ENCODE peak calls at places on chromosomes 2 and 18, in nine cellular contexts. B is gastrocnemius medialis, W is ovary, Z is IMR-90, Y is esophagus muscularis mucosa, X is stomach, K is prostate gland, N is A549, A is endothelial cell of umbilical vein. L is an unnamed sample.
A peak's percentile ranks its signal among the peaks of the same experiment; 100 is the strongest.

GRCh38 chr2:241608881-241609280 is 28.1 kb downstream of the THAP4 start:
- DNase-seq in B (no peak), W (no peak), Z (no peak), Y (no peak), X (no peak), K (no peak), N (no peak), A (no peak), L (no peak)

GRCh38 chr2:8927510-8928456 is 75.7 kb downstream of the MBOAT2 start:
- DNase-seq in B (no peak), W (no peak), Z (no peak), Y (no peak), X (no peak), K (no peak), N (no peak), A (no peak), L (peak; percentile 90)

GRCh38 chr2:218448934-218449333 is 30.0 kb downstream of the VIL1 start:
- DNase-seq in B (no peak), W (no peak), Z (peak; percentile 45), Y (no peak), X (no peak), K (no peak), N (peak; percentile 44), A (peak; percentile 56), L (no peak)

GRCh38 chr2:33168425-33168824 is 221.7 kb downstream of the LTBP1 start:
- DNase-seq in B (no peak), W (no peak), Z (no peak), Y (no peak), X (no peak), K (no peak), N (no peak), A (no peak), L (no peak)

GRCh38 chr2:24454258-24454657 is 36.8 kb upstream of the NCOA1 start:
- DNase-seq in B (no peak), W (no peak), Z (peak; percentile 17), Y (no peak), X (no peak), K (no peak), N (no peak), A (no peak), L (no peak)

GRCh38 chr18:11516988-11517630 is 92.3 kb upstream of the SLC35G4 start:
- DNase-seq in B (no peak), W (no peak), Z (no peak), Y (no peak), X (no peak), K (no peak), N (no peak), A (no peak), L (no peak)

GRCh38 chr2:16628316-16628715 is 37.3 kb downstream of the CYRIA start:
- DNase-seq in B (no peak), W (no peak), Z (peak; percentile 31), Y (no peak), X (no peak), K (no peak), N (no peak), A (no peak), L (no peak)

GRCh38 chr2:102055346-102055975 is 63.7 kb downstream of the IL1R2 start:
- DNase-seq in B (no peak), W (no peak), Z (peak; percentile 60), Y (peak; percentile 86), X (no peak), K (no peak), N (no peak), A (peak; percentile 25), L (no peak)

GRCh38 chr18:50193796-50194622 is 938 bp downstream of the MYO5B start:
- DNase-seq in B (no peak), W (no peak), Z (no peak), Y (no peak), X (peak; percentile 36), K (no peak), N (no peak), A (no peak), L (no peak)

GRCh38 chr18:50571606-50572005 is 11.7 kb downstream of the MAPK4 start:
- DNase-seq in B (no peak), W (no peak), Z (no peak), Y (no peak), X (no peak), K (no peak), N (no peak), A (no peak), L (no peak)

GRCh38 chr2:61114147-61114546 is 47.8 kb upstream of the C2orf74 start:
- DNase-seq in B (no peak), W (no peak), Z (no peak), Y (no peak), X (no peak), K (no peak), N (no peak), A (no peak), L (no peak)

GRCh38 chr2:65349863-65350262 is 82.5 kb downstream of the SPRED2 start:
- DNase-seq in B (peak; percentile 24), W (peak; percentile 77), Z (peak; percentile 86), Y (peak; percentile 92), X (peak; percentile 69), K (peak; percentile 28), N (no peak), A (peak; percentile 71), L (peak; percentile 43)

GRCh38 chr2:120237491-120237902 is 14.3 kb upstream of the TMEM185B start:
- DNase-seq in B (no peak), W (no peak), Z (peak; percentile 80), Y (no peak), X (peak; percentile 42), K (no peak), N (peak; percentile 73), A (peak; percentile 46), L (no peak)

GRCh38 chr2:75292826-75293225 is 93.5 kb upstream of the TACR1 start:
- DNase-seq in B (no peak), W (no peak), Z (peak; percentile 83), Y (no peak), X (no peak), K (no peak), N (no peak), A (peak; percentile 96), L (no peak)

GRCh38 chr18:61551586-61551985 is 218.4 kb downstream of the CDH20 start:
- DNase-seq in B (no peak), W (no peak), Z (peak; percentile 88), Y (peak; percentile 79), X (no peak), K (peak; percentile 77), N (peak; percentile 39), A (peak; percentile 88), L (peak; percentile 75)

GRCh38 chr18:8609711-8610441 is 639 bp downstream of the RAB12 start:
- DNase-seq in B (no peak), W (peak; percentile 48), Z (no peak), Y (no peak), X (no peak), K (no peak), N (no peak), A (no peak), L (peak; percentile 77)
- TF ChIP-seq POLR2A in B (no peak), W (no peak), Z (no peak), Y (no peak), X (no peak), K (no peak), N (no peak), A (no peak), L (no peak)

GRCh38 chr2:176535480-176536113 is 266.4 kb downstream of the MTX2 start:
- DNase-seq in B (no peak), W (no peak), Z (no peak), Y (no peak), X (no peak), K (no peak), N (no peak), A (no peak), L (no peak)

GRCh38 chr2:176536739-176537138 is 267.5 kb downstream of the MTX2 start:
- DNase-seq in B (no peak), W (no peak), Z (no peak), Y (no peak), X (no peak), K (no peak), N (no peak), A (no peak), L (no peak)

GRCh38 chr2:176540995-176541394 is 271.8 kb downstream of the MTX2 start:
- DNase-seq in B (no peak), W (no peak), Z (no peak), Y (no peak), X (no peak), K (no peak), N (no peak), A (no peak), L (no peak)

GRCh38 chr2:176534798-176535479 is 265.7 kb downstream of the MTX2 start:
- DNase-seq in B (no peak), W (no peak), Z (no peak), Y (no peak), X (no peak), K (peak; percentile 19), N (no peak), A (no peak), L (no peak)

DNA sequence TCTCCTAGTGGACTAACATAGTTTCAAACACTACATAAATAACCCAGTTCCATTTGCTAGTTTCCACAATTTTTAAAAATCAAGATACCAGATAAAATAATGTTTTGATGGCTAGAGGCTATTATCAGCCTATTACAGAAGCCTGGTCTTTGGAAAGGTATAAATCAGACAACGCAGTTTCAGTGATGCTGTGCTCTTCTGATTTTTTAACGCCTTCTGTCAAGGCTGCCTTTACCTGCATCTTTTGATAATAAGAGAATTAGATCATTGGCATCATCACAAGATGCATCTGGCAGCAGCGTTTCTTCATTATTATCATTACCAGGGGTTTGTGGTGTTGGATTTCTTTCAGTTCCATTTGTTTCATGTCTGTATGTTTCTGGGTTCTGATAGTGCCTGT is 268.7 kb downstream of the MTX2 start:
- DNase-seq in B (no peak), W (no peak), Z (no peak), Y (no peak), X (no peak), K (no peak), N (no peak), A (no peak), L (no peak)
- TF ChIP-seq POLR2A in B (no peak), W (no peak), Z (no peak), Y (no peak), X (no peak), K (no peak), N (no peak), A (no peak), L (no peak)

GRCh38 chr18:7979714-7980113 is 412.6 kb downstream of the PTPRM start:
- DNase-seq in B (no peak), W (no peak), Z (no peak), Y (no peak), X (no peak), K (no peak), N (no peak), A (no peak), L (no peak)
- TF ChIP-seq POLR2A in B (no peak), W (no peak), Z (no peak), Y (no peak), X (no peak), K (no peak), N (no peak), A (no peak), L (no peak)

DNA sequence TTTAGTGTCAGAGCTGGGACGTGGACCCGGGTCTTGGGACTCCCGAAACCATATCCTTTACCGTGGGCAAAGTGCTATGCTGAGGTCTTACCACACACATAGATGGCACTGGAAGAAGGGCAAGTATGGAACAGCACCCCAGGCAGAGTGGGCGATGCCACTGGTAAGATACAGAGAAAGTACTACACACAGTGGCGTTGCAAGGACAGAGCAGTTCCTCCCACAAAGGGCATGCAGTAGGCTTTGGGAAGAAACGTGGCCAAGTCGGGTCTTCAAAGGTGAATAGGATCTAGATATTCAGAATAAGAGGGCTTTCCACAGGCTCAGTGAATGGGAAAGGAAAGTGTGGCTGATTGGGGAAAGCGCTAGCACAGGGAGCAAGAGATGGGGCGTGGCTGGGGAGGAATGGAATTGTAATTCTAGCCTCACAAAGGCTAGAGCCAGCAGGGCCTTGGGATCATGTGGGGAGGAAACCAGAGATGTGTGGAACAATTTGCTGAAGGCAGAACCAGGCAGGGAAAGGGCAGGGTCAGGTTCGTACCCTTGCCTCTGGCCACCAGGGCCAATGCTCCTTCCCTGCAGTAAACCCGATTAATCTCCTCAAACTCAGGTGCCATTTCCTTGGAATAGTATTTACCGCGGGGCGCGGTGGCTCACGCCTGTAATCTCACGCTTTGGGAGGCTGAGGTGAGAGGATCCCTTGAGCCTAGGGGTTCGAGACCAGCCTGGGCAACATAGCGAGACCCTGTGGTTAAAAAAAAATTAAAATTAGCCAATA is 36.0 kb downstream of the PCBP1 start:
- DNase-seq in B (peak; percentile 90), W (peak; percentile 56), Z (peak; percentile 50), Y (no peak), X (peak; percentile 66), K (peak; percentile 30), N (no peak), A (no peak), L (peak; percentile 25)
- TF ChIP-seq POLR2A in B (peak; percentile 48), W (no peak), Z (no peak), Y (no peak), X (no peak), K (no peak), N (no peak), A (no peak), L (no peak)

L was measured in erythroblast.